ENCODE peak calls at places on chromosomes 1 and 21, in four cellular contexts. One of them, this sample, is unnamed.

GRCh38 chr1:15206418-15207030 is 40.5 kb upstream of the FHAD1 start:
- DNase-seq in brain microvascular endothelial cell: no peak
- DNase-seq in BJ: no peak
- DNase-seq in prostate gland: no peak
- DNase-seq in this sample: no peak

GRCh38 chr1:201348211-201348566 is 29.3 kb downstream of the TNNT2 start:
- DNase-seq in brain microvascular endothelial cell: peak
- DNase-seq in BJ: no peak
- DNase-seq in prostate gland: no peak
- DNase-seq in this sample: no peak

GRCh38 chr1:228018125-228018398 is 11.3 kb downstream of the WNT3A start:
- DNase-seq in brain microvascular endothelial cell: no peak
- DNase-seq in BJ: no peak
- DNase-seq in prostate gland: no peak
- DNase-seq in this sample: no peak

GRCh38 chr21:28485301-28486022 is 507.2 kb downstream of the LTN1 start:
- DNase-seq in brain microvascular endothelial cell: peak
- DNase-seq in BJ: no peak
- DNase-seq in prostate gland: no peak
- DNase-seq in this sample: peak

GRCh38 chr1:90721210-90722194 is 4.4 kb upstream of the BARHL2 start:
- DNase-seq in brain microvascular endothelial cell: peak
- DNase-seq in BJ: peak
- DNase-seq in prostate gland: no peak
- DNase-seq in this sample: no peak

GRCh38 chr1:100528861-100529260 is 9.1 kb upstream of the GPR88 start:
- DNase-seq in brain microvascular endothelial cell: no peak
- DNase-seq in BJ: peak
- DNase-seq in prostate gland: no peak
- DNase-seq in this sample: peak

GRCh38 chr1:78045850-78046778 is at the start of gene GIPC2:
- DNase-seq in brain microvascular endothelial cell: no peak
- DNase-seq in BJ: no peak
- DNase-seq in prostate gland: no peak
- DNase-seq in this sample: no peak

GRCh38 chr1:192691041-192691440 is 55.1 kb downstream of the RGS13 start:
- DNase-seq in brain microvascular endothelial cell: no peak
- DNase-seq in BJ: no peak
- DNase-seq in prostate gland: no peak
- DNase-seq in this sample: no peak

GRCh38 chr1:15100369-15101111 is 53.0 kb upstream of the TMEM51 start:
- DNase-seq in brain microvascular endothelial cell: peak
- DNase-seq in BJ: no peak
- DNase-seq in prostate gland: peak
- DNase-seq in this sample: no peak

GRCh38 chr1:108502624-108503023 is 52.5 kb downstream of the NBPF6 start:
- DNase-seq in brain microvascular endothelial cell: peak
- DNase-seq in BJ: no peak
- DNase-seq in prostate gland: no peak
- DNase-seq in this sample: no peak

GRCh38 chr1:89843279-89844121 is 22.7 kb downstream of the LRRC8D start:
- DNase-seq in brain microvascular endothelial cell: peak
- DNase-seq in BJ: no peak
- DNase-seq in prostate gland: peak
- DNase-seq in this sample: no peak

GRCh38 chr1:60279798-60280197 is 206.2 kb upstream of the C1orf87 start:
- DNase-seq in brain microvascular endothelial cell: no peak
- DNase-seq in BJ: no peak
- DNase-seq in prostate gland: no peak
- DNase-seq in this sample: no peak

GRCh38 chr1:204448321-204448964 is 36.8 kb upstream of the PPP1R15B start:
- DNase-seq in brain microvascular endothelial cell: no peak
- DNase-seq in BJ: no peak
- DNase-seq in prostate gland: no peak
- DNase-seq in this sample: no peak

GRCh38 chr1:61330571-61330970 is 248.2 kb downstream of the NFIA start:
- DNase-seq in brain microvascular endothelial cell: no peak
- DNase-seq in BJ: no peak
- DNase-seq in prostate gland: no peak
- DNase-seq in this sample: no peak

GRCh38 chr1:192506741-192507155 is 68.8 kb upstream of the RGS1 start:
- DNase-seq in brain microvascular endothelial cell: no peak
- DNase-seq in BJ: no peak
- DNase-seq in prostate gland: no peak
- DNase-seq in this sample: no peak

GRCh38 chr1:1119272-1119890 is 3.5 kb upstream of the C1orf159 start:
- DNase-seq in brain microvascular endothelial cell: no peak
- DNase-seq in BJ: no peak
- DNase-seq in prostate gland: no peak
- DNase-seq in this sample: no peak

GRCh38 chr21:32894321-32894720 is 122.8 kb upstream of the PAXBP1 start:
- DNase-seq in brain microvascular endothelial cell: no peak
- DNase-seq in BJ: no peak
- DNase-seq in prostate gland: no peak
- DNase-seq in this sample: no peak

GRCh38 chr1:101027194-101027772 is 1.7 kb upstream of the DPH5 start:
- DNase-seq in brain microvascular endothelial cell: no peak
- DNase-seq in BJ: no peak
- DNase-seq in prostate gland: no peak
- DNase-seq in this sample: no peak

GRCh38 chr1:27117733-27118439 is 37.0 kb downstream of the SLC9A1 start:
- DNase-seq in brain microvascular endothelial cell: peak
- DNase-seq in BJ: no peak
- DNase-seq in prostate gland: no peak
- DNase-seq in this sample: no peak

GRCh38 chr1:45669859-45670655 is 16.3 kb downstream of the GPBP1L1 start:
- DNase-seq in brain microvascular endothelial cell: no peak
- DNase-seq in BJ: no peak
- DNase-seq in prostate gland: no peak
- DNase-seq in this sample: no peak

GRCh38 chr1:8116892-8117262 is 90.8 kb upstream of the ERRFI1 start:
- DNase-seq in brain microvascular endothelial cell: peak
- DNase-seq in BJ: peak
- DNase-seq in prostate gland: no peak
- DNase-seq in this sample: no peak

GRCh38 chr1:154350383-154350782 is 25.1 kb downstream of the ATP8B2 start:
- DNase-seq in brain microvascular endothelial cell: no peak
- DNase-seq in BJ: no peak
- DNase-seq in prostate gland: no peak
- DNase-seq in this sample: no peak

GRCh38 chr1:246170574-246171261 is 336.4 kb downstream of the SMYD3 start:
- DNase-seq in brain microvascular endothelial cell: no peak
- DNase-seq in BJ: no peak
- DNase-seq in prostate gland: no peak
- DNase-seq in this sample: no peak

GRCh38 chr1:19209439-19209989 is 552 bp downstream of the UBR4 start:
- DNase-seq in brain microvascular endothelial cell: peak
- DNase-seq in BJ: no peak
- DNase-seq in prostate gland: peak
- DNase-seq in this sample: peak

GRCh38 chr1:194175251-194175650 is 988.8 kb upstream of the B3GALT2 start:
- DNase-seq in brain microvascular endothelial cell: no peak
- DNase-seq in BJ: no peak
- DNase-seq in prostate gland: no peak
- DNase-seq in this sample: no peak

GRCh38 chr1:160032165-160032827 is 506 bp upstream of the PIGM start:
- DNase-seq in brain microvascular endothelial cell: no peak
- DNase-seq in BJ: no peak
- DNase-seq in prostate gland: no peak
- DNase-seq in this sample: no peak

GRCh38 chr1:170075186-170075585 is 691 bp upstream of the KIFAP3 start:
- DNase-seq in brain microvascular endothelial cell: no peak
- DNase-seq in BJ: no peak
- DNase-seq in prostate gland: no peak
- DNase-seq in this sample: no peak
- H3K4me3 ChIP-seq in brain microvascular endothelial cell: peak
- H3K4me3 ChIP-seq in BJ: peak
- H3K4me3 ChIP-seq in prostate gland: peak
- H3K4me3 ChIP-seq in this sample: peak

GRCh38 chr1:30753660-30754123 is 3.9 kb downstream of the LAPTM5 start:
- DNase-seq in brain microvascular endothelial cell: no peak
- DNase-seq in BJ: no peak
- DNase-seq in prostate gland: no peak
- DNase-seq in this sample: no peak

GRCh38 chr1:30752651-30752908 is 5.0 kb downstream of the LAPTM5 start:
- DNase-seq in brain microvascular endothelial cell: no peak
- DNase-seq in BJ: no peak
- DNase-seq in prostate gland: no peak
- DNase-seq in this sample: no peak

GRCh38 chr1:30749691-30750583 is 7.6 kb downstream of the LAPTM5 start:
- DNase-seq in brain microvascular endothelial cell: no peak
- DNase-seq in BJ: no peak
- DNase-seq in prostate gland: no peak
- DNase-seq in this sample: no peak

GRCh38 chr1:30750751-30751291 is 6.8 kb downstream of the LAPTM5 start:
- DNase-seq in brain microvascular endothelial cell: no peak
- DNase-seq in BJ: no peak
- DNase-seq in prostate gland: no peak
- DNase-seq in this sample: no peak

DNA sequence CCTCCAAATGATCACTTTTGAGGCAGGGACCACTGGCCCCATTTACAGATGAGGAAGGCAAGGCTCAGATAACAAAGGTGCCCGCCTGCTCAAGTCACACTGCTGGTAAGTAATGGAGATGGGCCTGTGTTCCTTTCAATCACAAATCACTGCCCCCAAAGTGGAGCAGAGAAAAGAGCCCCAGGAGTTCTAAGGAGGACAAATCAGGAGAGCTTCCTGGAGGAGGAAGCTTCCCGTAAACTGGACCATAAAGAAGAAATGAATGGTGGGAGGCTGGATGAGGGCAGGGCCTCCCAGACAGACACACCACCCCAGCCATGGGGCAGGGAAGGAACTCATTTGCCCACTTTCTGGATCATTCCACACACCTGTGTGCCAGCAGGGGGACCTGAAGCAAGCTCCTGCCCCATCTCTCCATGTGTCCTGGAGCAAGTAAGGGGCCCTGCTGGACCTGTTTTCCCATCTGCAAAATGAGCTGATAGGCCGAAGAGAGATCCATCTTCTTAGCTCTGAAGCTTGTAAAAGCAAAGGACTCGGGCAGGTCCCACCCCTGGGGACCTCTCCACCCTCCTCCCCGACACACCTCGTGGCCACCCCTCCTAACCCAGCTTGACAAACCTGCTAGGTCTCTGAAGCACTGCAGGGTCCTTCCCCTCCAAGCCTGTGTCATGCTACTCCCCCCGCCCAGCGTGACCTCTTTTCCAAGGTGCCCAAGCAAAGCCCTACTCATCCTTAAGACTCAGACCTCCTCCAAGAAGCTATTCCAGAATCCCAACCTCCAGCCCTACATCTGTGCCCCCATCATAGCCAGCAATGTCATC is 5.5 kb downstream of the LAPTM5 start:
- DNase-seq in brain microvascular endothelial cell: no peak
- DNase-seq in BJ: no peak
- DNase-seq in prostate gland: no peak
- DNase-seq in this sample: no peak
- TF ChIP-seq CTCF in brain microvascular endothelial cell: no peak
- TF ChIP-seq CTCF in BJ: no peak
- TF ChIP-seq CTCF in prostate gland: no peak
- TF ChIP-seq CTCF in this sample: no peak

GRCh38 chr1:174841747-174842146 is 158.0 kb upstream of the CACYBP start:
- DNase-seq in brain microvascular endothelial cell: no peak
- DNase-seq in BJ: no peak
- DNase-seq in prostate gland: no peak
- DNase-seq in this sample: no peak
- H3K4me3 ChIP-seq in brain microvascular endothelial cell: no peak
- H3K4me3 ChIP-seq in BJ: no peak
- H3K4me3 ChIP-seq in prostate gland: no peak
- H3K4me3 ChIP-seq in this sample: no peak

GRCh38 chr21:41632748-41633475 is 125.0 kb upstream of the TMPRSS2 start:
- DNase-seq in brain microvascular endothelial cell: no peak
- DNase-seq in BJ: no peak
- DNase-seq in prostate gland: no peak
- DNase-seq in this sample: no peak

GRCh38 chr21:41635874-41636273 is 127.9 kb upstream of the TMPRSS2 start:
- DNase-seq in brain microvascular endothelial cell: no peak
- DNase-seq in BJ: no peak
- DNase-seq in prostate gland: no peak
- DNase-seq in this sample: no peak

GRCh38 chr21:41634858-41635257 is 126.9 kb upstream of the TMPRSS2 start:
- DNase-seq in brain microvascular endothelial cell: peak
- DNase-seq in BJ: no peak
- DNase-seq in prostate gland: no peak
- DNase-seq in this sample: no peak

GRCh38 chr21:41633627-41634026 is 125.7 kb upstream of the TMPRSS2 start:
- DNase-seq in brain microvascular endothelial cell: no peak
- DNase-seq in BJ: no peak
- DNase-seq in prostate gland: no peak
- DNase-seq in this sample: no peak

DNA sequence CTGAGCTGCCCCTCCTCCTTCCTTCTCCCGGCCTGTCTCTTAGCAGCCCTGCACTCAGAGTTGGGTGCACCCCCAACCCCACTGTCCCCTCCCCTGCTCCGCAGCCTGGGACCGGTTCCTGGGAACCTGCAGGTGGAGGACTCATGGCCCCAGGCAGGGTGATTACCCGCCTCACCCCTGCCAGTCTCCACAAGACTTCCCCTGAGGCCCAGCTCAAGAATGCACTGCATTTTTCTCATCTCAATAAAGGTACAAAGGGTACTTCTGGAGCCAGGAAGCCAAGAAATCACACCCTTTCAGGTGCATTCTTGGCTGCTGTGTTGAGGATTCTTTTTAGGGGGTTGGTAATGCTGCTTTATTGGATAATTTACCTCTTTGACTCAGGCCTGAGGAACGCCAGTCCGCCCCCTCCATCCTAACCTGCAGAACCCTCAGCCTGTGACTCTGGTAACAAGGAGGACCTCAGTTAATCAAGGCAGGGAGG is 126.3 kb upstream of the TMPRSS2 start:
- DNase-seq in brain microvascular endothelial cell: no peak
- DNase-seq in BJ: no peak
- DNase-seq in prostate gland: peak
- DNase-seq in this sample: no peak
- TF ChIP-seq CTCF in brain microvascular endothelial cell: no peak
- TF ChIP-seq CTCF in BJ: no peak
- TF ChIP-seq CTCF in prostate gland: no peak
- TF ChIP-seq CTCF in this sample: no peak

DNA sequence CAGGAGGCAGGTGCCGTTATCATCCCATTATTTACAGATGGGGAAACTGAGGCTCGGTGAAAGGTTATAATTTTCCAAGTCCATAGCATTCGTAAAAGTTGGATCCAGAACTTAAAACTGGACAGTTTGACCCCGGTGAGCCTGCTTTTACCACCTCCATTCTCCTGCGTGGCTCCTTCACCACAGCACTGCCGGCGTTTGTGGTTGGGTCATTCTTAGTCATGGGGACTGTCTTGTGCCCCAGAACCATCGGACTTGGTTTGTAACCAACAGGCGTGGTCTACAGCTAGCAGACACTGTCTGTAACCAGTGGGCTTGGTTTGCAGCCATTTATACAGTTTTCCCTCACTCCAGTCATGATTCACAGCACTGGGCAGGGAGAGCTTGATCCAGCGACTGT is 511.3 kb downstream of the NPHP4 start:
- DNase-seq in brain microvascular endothelial cell: no peak
- DNase-seq in BJ: no peak
- DNase-seq in prostate gland: no peak
- DNase-seq in this sample: no peak
- H3K4me3 ChIP-seq in brain microvascular endothelial cell: no peak
- H3K4me3 ChIP-seq in BJ: no peak
- H3K4me3 ChIP-seq in prostate gland: no peak
- H3K4me3 ChIP-seq in this sample: no peak